ENCODE peak calls at places on chromosomes 16 and 17, in ten cellular contexts. Q is activated CD4-positive, alpha-beta T cell treated with anti-CD3 and anti-CD28 coated beads for 4 hours; R is activated CD8-positive, alpha-beta T cell treated with anti-CD3 and anti-CD28 coated beads for 36 hours; F is stimulated activated CD8-positive, alpha-beta memory T cell treated with anti-CD3 and anti-CD28 coated beads, Interleukin-4, amount 100 ng/mL, for 24 hours; T is heart left ventricle; A is NB4; H is foreskin keratinocyte; E is CD8-positive, alpha-beta T cell; C is nephron progenitor cell; S is astrocyte of the cerebellum. K is an unnamed sample.

GRCh38 chr16:55437627-55438026 is 41.4 kb upstream of the MMP2 start:
- DNase-seq in Q (no peak), R (no peak), F (no peak), T (no peak), A (peak; percentile 96), H (peak; percentile 75), E (no peak), C (no peak), S (no peak), K (peak; percentile 19)

GRCh38 chr17:75850928-75851692 is 4.0 kb downstream of the WBP2 start:
- DNase-seq in Q (no peak), R (no peak), F (no peak), T (peak; percentile 76), A (no peak), H (no peak), E (no peak), C (no peak), S (no peak), K (peak; percentile 99)

GRCh38 chr17:72967963-72968585 is 124.4 kb downstream of the SLC39A11 start:
- DNase-seq in Q (no peak), R (no peak), F (no peak), T (no peak), A (no peak), H (no peak), E (no peak), C (no peak), S (no peak), K (no peak)

GRCh38 chr17:10114931-10115535 is 83.4 kb downstream of the GAS7 start:
- DNase-seq in Q (peak; percentile 43), R (peak; percentile 87), F (peak; percentile 62), T (peak; percentile 96), A (peak; percentile 100), H (peak; percentile 33), E (peak; percentile 88), C (no peak), S (peak; percentile 83), K (peak; percentile 92)

GRCh38 chr16:89345663-89346150 is 128.2 kb downstream of the ZNF778 start:
- DNase-seq in Q (no peak), R (no peak), F (no peak), T (no peak), A (no peak), H (no peak), E (no peak), C (no peak), S (no peak), K (no peak)

GRCh38 chr17:57924677-57925076 is 30.5 kb downstream of the CUEDC1 start:
- DNase-seq in Q (no peak), R (no peak), F (no peak), T (peak; percentile 47), A (no peak), H (no peak), E (no peak), C (no peak), S (no peak), K (no peak)

GRCh38 chr17:31595076-31595475 is 203.6 kb downstream of the RAB11FIP4 start:
- DNase-seq in Q (no peak), R (no peak), F (no peak), T (no peak), A (no peak), H (no peak), E (no peak), C (no peak), S (no peak), K (no peak)

GRCh38 chr17:6066183-6066948 is 3.8 kb upstream of the WSCD1 start:
- DNase-seq in Q (no peak), R (no peak), F (no peak), T (no peak), A (no peak), H (no peak), E (no peak), C (no peak), S (no peak), K (no peak)

GRCh38 chr17:77800832-77801231 is 157.7 kb upstream of the TNRC6C start:
- DNase-seq in Q (no peak), R (no peak), F (no peak), T (no peak), A (no peak), H (no peak), E (no peak), C (no peak), S (no peak), K (no peak)

GRCh38 chr17:7835818-7836595 is 2.0 kb downstream of the KDM6B start:
- DNase-seq in Q (peak; percentile 38), R (peak; percentile 70), F (no peak), T (peak; percentile 85), A (peak; percentile 64), H (no peak), E (no peak), C (peak; percentile 69), S (no peak), K (no peak)

GRCh38 chr17:74497471-74497870 is 31.0 kb downstream of the CD300A start:
- DNase-seq in Q (no peak), R (no peak), F (no peak), T (no peak), A (peak; percentile 33), H (no peak), E (peak; percentile 31), C (no peak), S (no peak), K (no peak)